ENCODE peak calls at places on chromosomes 1 and 21, in eight cellular contexts. One of them, this sample, is unnamed.

GRCh38 chr21:32499249-32500055 is 85.9 kb downstream of the TCP10L start:
- DNase-seq in lower leg skin: no peak
- DNase-seq in adrenal gland: no peak
- DNase-seq in heart left ventricle: no peak
- DNase-seq in GM12891: no peak
- DNase-seq in K562: no peak
- DNase-seq in ovary: no peak
- DNase-seq in A549: no peak
- DNase-seq in this sample: no peak

GRCh38 chr1:118627435-118627834 is 360.7 kb downstream of the TBX15 start:
- DNase-seq in lower leg skin: no peak
- DNase-seq in GM12891: no peak
- DNase-seq in heart left ventricle: no peak
- DNase-seq in ovary: no peak
- DNase-seq in K562: no peak
- DNase-seq in adrenal gland: no peak
- DNase-seq in A549: no peak
- DNase-seq in this sample: no peak

GRCh38 chr1:45490121-45490622 is 791 bp downstream of the TESK2 start:
- DNase-seq in heart left ventricle: no peak
- DNase-seq in adrenal gland: peak; percentile 21
- DNase-seq in A549: no peak
- DNase-seq in GM12891: no peak
- DNase-seq in ovary: no peak
- DNase-seq in K562: no peak
- DNase-seq in lower leg skin: no peak
- DNase-seq in this sample: no peak

GRCh38 chr1:210294991-210295773 is 33.5 kb upstream of the HHAT start:
- DNase-seq in A549: no peak
- DNase-seq in K562: no peak
- DNase-seq in adrenal gland: peak; percentile 18
- DNase-seq in heart left ventricle: peak; percentile 45
- DNase-seq in GM12891: no peak
- DNase-seq in ovary: no peak
- DNase-seq in lower leg skin: peak; percentile 51
- DNase-seq in this sample: no peak

GRCh38 chr1:155873860-155874259 is 14.5 kb downstream of the SYT11 start:
- DNase-seq in A549: no peak
- DNase-seq in heart left ventricle: no peak
- DNase-seq in lower leg skin: no peak
- DNase-seq in adrenal gland: peak; percentile 36
- DNase-seq in ovary: no peak
- DNase-seq in K562: no peak
- DNase-seq in GM12891: no peak
- DNase-seq in this sample: no peak

GRCh38 chr1:47837866-47838561 is 159.2 kb downstream of the TRABD2B start:
- DNase-seq in lower leg skin: no peak
- DNase-seq in heart left ventricle: no peak
- DNase-seq in A549: no peak
- DNase-seq in K562: no peak
- DNase-seq in GM12891: no peak
- DNase-seq in adrenal gland: no peak
- DNase-seq in ovary: no peak
- DNase-seq in this sample: no peak

GRCh38 chr1:117818456-117818855 is 111.0 kb downstream of the GDAP2 start:
- DNase-seq in lower leg skin: no peak
- DNase-seq in ovary: no peak
- DNase-seq in A549: no peak
- DNase-seq in K562: no peak
- DNase-seq in adrenal gland: no peak
- DNase-seq in heart left ventricle: no peak
- DNase-seq in GM12891: no peak
- DNase-seq in this sample: no peak

GRCh38 chr1:64624446-64624766 is 120.5 kb upstream of the RAVER2 start:
- DNase-seq in GM12891: no peak
- DNase-seq in adrenal gland: no peak
- DNase-seq in heart left ventricle: peak; percentile 21
- DNase-seq in K562: no peak
- DNase-seq in lower leg skin: no peak
- DNase-seq in ovary: peak; percentile 10
- DNase-seq in A549: no peak
- DNase-seq in this sample: no peak

GRCh38 chr1:15469836-15470495 is 5.9 kb upstream of the CELA2B start:
- DNase-seq in heart left ventricle: no peak
- DNase-seq in ovary: no peak
- DNase-seq in GM12891: no peak
- DNase-seq in A549: no peak
- DNase-seq in K562: no peak
- DNase-seq in adrenal gland: no peak
- DNase-seq in lower leg skin: no peak
- DNase-seq in this sample: no peak

GRCh38 chr1:232915212-232915611 is 35.2 kb upstream of the NTPCR start:
- DNase-seq in GM12891: no peak
- DNase-seq in adrenal gland: no peak
- DNase-seq in A549: no peak
- DNase-seq in ovary: no peak
- DNase-seq in lower leg skin: no peak
- DNase-seq in K562: no peak
- DNase-seq in heart left ventricle: no peak
- DNase-seq in this sample: no peak

GRCh38 chr1:52139817-52140540 is 1.9 kb upstream of the ZFYVE9 start:
- DNase-seq in adrenal gland: peak; percentile 11
- DNase-seq in heart left ventricle: no peak
- DNase-seq in A549: no peak
- DNase-seq in GM12891: peak; percentile 40
- DNase-seq in lower leg skin: peak; percentile 24
- DNase-seq in ovary: no peak
- DNase-seq in K562: no peak
- DNase-seq in this sample: no peak

GRCh38 chr1:91572044-91572443 is 71.4 kb downstream of the CDC7 start:
- DNase-seq in ovary: no peak
- DNase-seq in K562: no peak
- DNase-seq in A549: no peak
- DNase-seq in adrenal gland: peak; percentile 26
- DNase-seq in lower leg skin: no peak
- DNase-seq in heart left ventricle: peak; percentile 49
- DNase-seq in GM12891: no peak
- DNase-seq in this sample: no peak

GRCh38 chr1:23718482-23718881 is 24.8 kb upstream of the ELOA start:
- DNase-seq in ovary: no peak
- DNase-seq in K562: peak; percentile 57
- DNase-seq in GM12891: no peak
- DNase-seq in lower leg skin: no peak
- DNase-seq in adrenal gland: no peak
- DNase-seq in heart left ventricle: no peak
- DNase-seq in A549: peak; percentile 71
- DNase-seq in this sample: no peak

GRCh38 chr1:23722652-23723051 is 20.6 kb upstream of the ELOA start:
- DNase-seq in K562: no peak
- DNase-seq in A549: no peak
- DNase-seq in lower leg skin: no peak
- DNase-seq in ovary: no peak
- DNase-seq in GM12891: no peak
- DNase-seq in adrenal gland: no peak
- DNase-seq in heart left ventricle: no peak
- DNase-seq in this sample: no peak

GRCh38 chr1:23720256-23720995 is 22.8 kb upstream of the ELOA start:
- DNase-seq in adrenal gland: no peak
- DNase-seq in lower leg skin: no peak
- DNase-seq in A549: no peak
- DNase-seq in ovary: no peak
- DNase-seq in heart left ventricle: no peak
- DNase-seq in GM12891: no peak
- DNase-seq in K562: no peak
- DNase-seq in this sample: no peak

DNA sequence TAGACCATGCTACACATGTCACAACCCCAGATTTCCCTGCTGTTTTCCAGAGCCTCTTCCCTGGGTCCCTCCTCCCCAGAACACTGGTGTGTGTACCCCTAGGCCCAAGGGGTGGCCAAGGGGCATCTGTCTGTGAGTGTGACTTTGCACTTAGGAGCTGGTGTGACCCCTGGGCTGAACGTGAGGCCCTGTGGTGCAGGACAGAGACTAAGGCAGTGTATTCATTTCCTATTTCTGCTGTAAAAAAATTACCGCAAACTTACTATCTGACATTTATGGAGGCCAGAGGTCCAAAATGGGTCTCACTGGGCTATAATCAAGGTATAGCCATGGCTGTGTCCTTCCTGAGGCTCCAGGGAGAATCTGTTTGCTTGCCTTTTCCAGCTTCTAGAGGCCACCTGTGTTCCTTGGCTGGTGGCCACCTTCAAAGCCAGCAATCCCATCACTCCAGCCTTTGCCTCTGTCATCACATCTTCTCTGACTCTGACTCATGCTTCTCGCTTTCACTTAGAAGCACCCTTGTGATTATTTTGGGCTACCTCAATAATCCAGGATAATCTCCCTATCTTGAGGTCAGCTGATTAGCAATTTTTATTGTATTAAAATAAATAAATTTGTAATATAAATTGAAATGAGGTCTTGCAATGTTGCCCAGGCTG is 24.0 kb upstream of the ELOA start:
- DNase-seq in ovary: no peak
- DNase-seq in GM12891: no peak
- DNase-seq in K562: no peak
- DNase-seq in adrenal gland: peak; percentile 23
- DNase-seq in heart left ventricle: no peak
- DNase-seq in lower leg skin: no peak
- DNase-seq in A549: no peak
- DNase-seq in this sample: no peak
- TF ChIP-seq POLR2A in ovary: no peak
- TF ChIP-seq POLR2A in GM12891: no peak
- TF ChIP-seq POLR2A in K562: no peak
- TF ChIP-seq POLR2A in adrenal gland: no peak
- TF ChIP-seq POLR2A in heart left ventricle: no peak
- TF ChIP-seq POLR2A in lower leg skin: no peak
- TF ChIP-seq POLR2A in A549: no peak
- TF ChIP-seq POLR2A in this sample: no peak

DNA sequence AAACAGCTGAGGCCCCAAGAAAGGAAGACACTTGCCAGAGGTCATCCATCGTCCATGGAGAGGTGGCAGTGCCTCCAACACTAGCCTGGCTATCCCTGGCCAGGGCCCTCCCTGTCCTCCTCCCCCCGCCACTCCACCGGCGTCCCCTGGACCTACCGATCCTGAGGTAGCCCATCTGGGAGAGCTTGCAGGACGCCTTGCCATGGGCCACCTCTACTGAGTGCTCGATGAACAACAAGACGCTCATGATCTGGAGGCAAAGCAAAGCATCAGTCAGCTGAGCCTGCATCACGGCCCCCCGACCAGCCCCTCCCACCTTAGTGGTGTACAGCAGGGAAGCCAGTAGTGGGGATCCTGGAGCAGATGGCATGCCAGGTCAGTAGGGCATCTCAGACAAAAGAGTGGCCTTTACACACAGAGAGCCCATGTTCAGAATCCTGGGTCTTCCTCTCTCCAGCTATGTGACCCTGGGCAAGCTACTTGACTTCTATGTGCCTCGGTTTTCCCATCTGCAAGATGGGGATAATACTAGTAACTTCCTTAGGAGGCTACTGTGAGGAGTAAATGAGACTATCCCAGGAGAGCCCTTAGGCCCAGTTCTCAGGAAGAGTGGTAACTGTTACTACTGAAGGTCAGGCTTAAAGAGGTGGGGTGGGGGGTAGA is 15.1 kb downstream of the LAPTM5 start:
- DNase-seq in ovary: no peak
- DNase-seq in heart left ventricle: no peak
- DNase-seq in adrenal gland: no peak
- DNase-seq in GM12891: no peak
- DNase-seq in lower leg skin: no peak
- DNase-seq in A549: no peak
- DNase-seq in K562: no peak
- DNase-seq in this sample: no peak
- TF ChIP-seq POLR2A in ovary: no peak
- TF ChIP-seq POLR2A in heart left ventricle: no peak
- TF ChIP-seq POLR2A in adrenal gland: no peak
- TF ChIP-seq POLR2A in GM12891: no peak
- TF ChIP-seq POLR2A in lower leg skin: no peak
- TF ChIP-seq POLR2A in A549: no peak
- TF ChIP-seq POLR2A in K562: no peak
- TF ChIP-seq POLR2A in this sample: no peak

GRCh38 chr1:163320891-163321290 is 863 bp upstream of the NUF2 start:
- DNase-seq in A549: no peak
- DNase-seq in lower leg skin: no peak
- DNase-seq in GM12891: no peak
- DNase-seq in ovary: no peak
- DNase-seq in K562: no peak
- DNase-seq in heart left ventricle: no peak
- DNase-seq in adrenal gland: no peak
- DNase-seq in this sample: no peak

GRCh38 chr1:163315773-163316374 is 5.9 kb upstream of the NUF2 start:
- DNase-seq in lower leg skin: no peak
- DNase-seq in K562: peak; percentile 39
- DNase-seq in heart left ventricle: no peak
- DNase-seq in GM12891: no peak
- DNase-seq in adrenal gland: peak; percentile 60
- DNase-seq in ovary: peak; percentile 16
- DNase-seq in A549: peak; percentile 48
- DNase-seq in this sample: peak; percentile 57

GRCh38 chr1:163321311-163322305 is at the start of gene NUF2:
- DNase-seq in adrenal gland: peak; percentile 98
- DNase-seq in A549: peak; percentile 99
- DNase-seq in ovary: peak; percentile 96
- DNase-seq in K562: peak; percentile 95
- DNase-seq in GM12891: peak; percentile 70
- DNase-seq in heart left ventricle: peak; percentile 97
- DNase-seq in lower leg skin: peak; percentile 97
- DNase-seq in this sample: peak; percentile 99
- TF ChIP-seq POLR2A in adrenal gland: no peak
- TF ChIP-seq POLR2A in A549: peak; percentile 85
- TF ChIP-seq POLR2A in ovary: peak; percentile 56
- TF ChIP-seq POLR2A in K562: peak; percentile 91
- TF ChIP-seq POLR2A in GM12891: peak; percentile 87
- TF ChIP-seq POLR2A in heart left ventricle: peak; percentile 44
- TF ChIP-seq POLR2A in lower leg skin: no peak
- TF ChIP-seq POLR2A in this sample: peak; percentile 87

GRCh38 chr1:44059181-44059661 is 28.0 kb upstream of the SLC6A9 start:
- DNase-seq in ovary: no peak
- DNase-seq in GM12891: no peak
- DNase-seq in lower leg skin: no peak
- DNase-seq in A549: no peak
- DNase-seq in adrenal gland: no peak
- DNase-seq in K562: no peak
- DNase-seq in heart left ventricle: no peak
- DNase-seq in this sample: no peak

GRCh38 chr1:44060830-44061267 is 29.6 kb upstream of the SLC6A9 start:
- DNase-seq in GM12891: no peak
- DNase-seq in ovary: no peak
- DNase-seq in lower leg skin: no peak
- DNase-seq in K562: no peak
- DNase-seq in A549: no peak
- DNase-seq in adrenal gland: no peak
- DNase-seq in heart left ventricle: no peak
- DNase-seq in this sample: no peak

GRCh38 chr1:44059956-44060355 is 28.7 kb upstream of the SLC6A9 start:
- DNase-seq in ovary: no peak
- DNase-seq in lower leg skin: no peak
- DNase-seq in K562: no peak
- DNase-seq in GM12891: no peak
- DNase-seq in adrenal gland: no peak
- DNase-seq in heart left ventricle: no peak
- DNase-seq in A549: no peak
- DNase-seq in this sample: no peak

GRCh38 chr1:44062656-44063055 is 31.4 kb upstream of the SLC6A9 start:
- DNase-seq in lower leg skin: no peak
- DNase-seq in K562: no peak
- DNase-seq in A549: no peak
- DNase-seq in adrenal gland: no peak
- DNase-seq in GM12891: no peak
- DNase-seq in ovary: no peak
- DNase-seq in heart left ventricle: no peak
- DNase-seq in this sample: no peak

GRCh38 chr1:44061857-44062256 is 30.6 kb upstream of the SLC6A9 start:
- DNase-seq in A549: no peak
- DNase-seq in lower leg skin: no peak
- DNase-seq in GM12891: no peak
- DNase-seq in K562: no peak
- DNase-seq in heart left ventricle: no peak
- DNase-seq in ovary: no peak
- DNase-seq in adrenal gland: no peak
- DNase-seq in this sample: no peak
- TF ChIP-seq POLR2A in A549: no peak
- TF ChIP-seq POLR2A in lower leg skin: no peak
- TF ChIP-seq POLR2A in GM12891: no peak
- TF ChIP-seq POLR2A in K562: no peak
- TF ChIP-seq POLR2A in heart left ventricle: no peak
- TF ChIP-seq POLR2A in ovary: no peak
- TF ChIP-seq POLR2A in adrenal gland: no peak
- TF ChIP-seq POLR2A in this sample: no peak